ENCODE peak calls at places on chromosomes 2 and 18, in eight cellular contexts. H is NCI-H2081; B is body of pancreas; Y is CD8-positive, alpha-beta T cell; L is skeletal muscle cell; D is A549; T is activated effector memory CD4-positive, alpha-beta T cell treated with Interleukin-2 at 50 U/mL for 16 hours; J is memory B cell. Z is an unnamed sample.

GRCh38 chr2:120601566-120601965 is 134.1 kb upstream of the GLI2 start:
- DNase-seq in B (no peak), T (no peak), D (no peak), J (no peak), H (no peak), Y (no peak), L (no peak), Z (no peak)

GRCh38 chr18:48961547-48961946 is 10.8 kb upstream of the SMAD7 start:
- DNase-seq in J (no peak), T (no peak), H (no peak), D (no peak), Y (no peak), B (no peak), L (no peak), Z (no peak)

GRCh38 chr2:71330155-71330554 is 1.4 kb upstream of the ZNF638 start:
- DNase-seq in B (no peak), D (no peak), T (no peak), J (no peak), Y (no peak), L (no peak), H (no peak), Z (no peak)

GRCh38 chr2:50514881-50515280 is 517.1 kb downstream of the NRXN1 start:
- DNase-seq in L (no peak), Y (no peak), T (no peak), D (no peak), B (no peak), H (peak; percentile 56), J (no peak), Z (no peak)

GRCh38 chr2:174117951-174118930 is 130.1 kb downstream of the OLA1 start:
- DNase-seq in Y (no peak), J (no peak), B (no peak), H (no peak), L (peak; percentile 43), D (peak; percentile 9), T (no peak), Z (no peak)

GRCh38 chr2:108355907-108356734 is 21.6 kb upstream of the SULT1C4 start:
- DNase-seq in J (no peak), B (no peak), H (no peak), L (no peak), T (no peak), Y (no peak), D (no peak), Z (no peak)

GRCh38 chr18:76756491-76757288 is 65.7 kb upstream of the ZNF236 start:
- DNase-seq in H (no peak), T (no peak), D (no peak), J (no peak), Y (no peak), B (no peak), L (no peak), Z (no peak)

GRCh38 chr2:149019768-149020167 is 18.7 kb upstream of the LYPD6B start:
- DNase-seq in J (no peak), D (no peak), B (no peak), T (no peak), Y (no peak), L (no peak), H (no peak), Z (no peak)

GRCh38 chr2:105750735-105751134 is 6.0 kb downstream of the NCK2 start:
- DNase-seq in L (no peak), T (no peak), D (no peak), Y (no peak), B (no peak), J (no peak), H (no peak), Z (no peak)

GRCh38 chr2:166170356-166170755 is 42.5 kb upstream of the SCN1A start:
- DNase-seq in J (no peak), B (no peak), L (peak; percentile 7), T (no peak), H (peak; percentile 31), Y (no peak), D (no peak), Z (no peak)

GRCh38 chr18:9137168-9138066 is 836 bp downstream of the ANKRD12 start:
- DNase-seq in D (peak; percentile 62), T (peak; percentile 68), B (peak; percentile 68), Y (peak; percentile 62), J (peak; percentile 60), L (peak; percentile 62), H (peak; percentile 82), Z (peak; percentile 63)

GRCh38 chr2:2563309-2563860 is 232.3 kb upstream of the MYT1L start:
- DNase-seq in Y (no peak), L (no peak), D (no peak), J (no peak), T (no peak), H (no peak), B (no peak), Z (no peak)

GRCh38 chr2:20132990-20133535 is 81.6 kb upstream of the LAPTM4A start:
- DNase-seq in H (no peak), B (no peak), L (no peak), D (no peak), J (no peak), T (no peak), Y (no peak), Z (no peak)

GRCh38 chr2:101610750-101611315 is 86.7 kb upstream of the MAP4K4 start:
- DNase-seq in J (no peak), L (no peak), H (no peak), D (no peak), B (no peak), T (no peak), Y (no peak), Z (no peak)

GRCh38 chr2:74405994-74406583 is 15.3 kb downstream of the C2orf81 start:
- DNase-seq in L (no peak), H (no peak), D (no peak), J (no peak), B (no peak), T (no peak), Y (no peak), Z (no peak)

GRCh38 chr18:70041459-70042020 is 93.9 kb upstream of the CD226 start:
- DNase-seq in J (no peak), T (no peak), H (no peak), L (no peak), B (no peak), Y (no peak), D (no peak), Z (no peak)

GRCh38 chr2:101829429-101829828 is 131.9 kb downstream of the MAP4K4 start:
- DNase-seq in B (no peak), L (no peak), H (no peak), D (no peak), T (no peak), Y (no peak), J (no peak), Z (no peak)

GRCh38 chr2:73050011-73050617 is 21.4 kb downstream of the SFXN5 start:
- DNase-seq in B (no peak), L (no peak), Y (no peak), D (no peak), H (no peak), T (no peak), J (no peak), Z (no peak)

GRCh38 chr18:5542393-5543035 is 1.3 kb downstream of the EPB41L3 start:
- DNase-seq in Y (no peak), J (no peak), H (peak; percentile 40), D (no peak), L (no peak), T (no peak), B (no peak), Z (no peak)

GRCh38 chr18:54776282-54776977 is 51.8 kb upstream of the RAB27B start:
- DNase-seq in T (no peak), B (no peak), Y (no peak), D (peak; percentile 92), L (peak; percentile 99), H (no peak), J (no peak), Z (no peak)

GRCh38 chr2:96154506-96155380 is 9.5 kb upstream of the DUSP2 start:
- DNase-seq in H (no peak), Y (no peak), L (no peak), T (no peak), J (no peak), B (no peak), D (no peak), Z (no peak)

GRCh38 chr2:39059366-39059952 is 61.4 kb downstream of the SOS1 start:
- DNase-seq in J (no peak), D (peak; percentile 59), H (peak; percentile 30), L (peak; percentile 4), B (no peak), T (no peak), Y (no peak), Z (no peak)

GRCh38 chr2:237091779-237092436 is 6.2 kb downstream of the COPS8 start:
- DNase-seq in L (peak; percentile 85), T (no peak), D (no peak), Y (no peak), H (no peak), J (no peak), B (no peak), Z (no peak)

GRCh38 chr2:157257312-157258252 is at the start of gene GALNT5:
- DNase-seq in T (no peak), B (peak; percentile 12), H (no peak), D (peak; percentile 16), J (no peak), L (no peak), Y (no peak), Z (peak; percentile 5)

GRCh38 chr2:165357758-165358157 is 111.7 kb upstream of the CSRNP3 start:
- DNase-seq in T (no peak), H (peak; percentile 5), Y (no peak), B (no peak), J (no peak), L (peak; percentile 63), D (peak; percentile 29), Z (no peak)

GRCh38 chr18:46071894-46072867 is at the start of gene PSTPIP2:
- DNase-seq in H (peak; percentile 15), J (peak; percentile 40), D (no peak), Y (peak; percentile 58), L (no peak), T (peak; percentile 53), B (peak; percentile 71), Z (peak; percentile 67)

GRCh38 chr18:30113454-30113853 is 929.1 kb downstream of the DSC3 start:
- DNase-seq in J (no peak), B (no peak), T (no peak), D (no peak), L (no peak), Y (no peak), H (no peak), Z (no peak)

GRCh38 chr2:64996914-64997313 is 7.7 kb downstream of the SLC1A4 start:
- DNase-seq in Y (no peak), L (no peak), H (no peak), T (no peak), D (peak; percentile 18), B (no peak), J (no peak), Z (no peak)

GRCh38 chr18:76378526-76379215 is 116.4 kb downstream of the ZNF516 start:
- DNase-seq in B (no peak), H (no peak), D (no peak), J (no peak), Y (no peak), L (no peak), T (no peak), Z (no peak)

GRCh38 chr2:96509114-96509846 is 4.1 kb upstream of the NEURL3 start:
- DNase-seq in J (peak; percentile 75), Y (peak; percentile 43), B (peak; percentile 93), D (peak; percentile 85), T (no peak), L (peak; percentile 50), H (peak; percentile 80), Z (peak; percentile 95)

GRCh38 chr2:52724585-52724984 is 1043.0 kb upstream of the CHAC2 start:
- DNase-seq in Y (no peak), H (no peak), L (no peak), T (no peak), B (no peak), D (no peak), J (no peak), Z (no peak)

GRCh38 chr2:180761224-180761623 is 219.2 kb upstream of the UBE2E3 start:
- DNase-seq in H (no peak), T (no peak), Y (no peak), J (no peak), B (no peak), D (peak; percentile 50), L (peak; percentile 72), Z (no peak)

GRCh38 chr2:221109552-221109951 is 462.6 kb downstream of the EPHA4 start:
- DNase-seq in Y (no peak), L (no peak), D (no peak), H (no peak), J (no peak), T (no peak), B (no peak), Z (no peak)

GRCh38 chr2:31318360-31319336 is 84.7 kb downstream of the EHD3 start:
- DNase-seq in Y (peak; percentile 15), H (no peak), T (peak; percentile 8), J (no peak), B (no peak), D (no peak), L (no peak), Z (no peak)

Z was measured in head of caudate nucleus.